ENCODE peak calls at places on chromosomes 13 and 19, in eight cellular contexts. V is choroid plexus epithelial cell; I is naive thymus-derived CD8-positive, alpha-beta T cell; P is iPS DF 19.7; X is amniotic stem cell; N is tibial nerve; B is activated naive CD8-positive, alpha-beta T cell treated with anti-CD3 and anti-CD28 coated beads, Interleukin-2, amount 50 U/mL, for 24 hours; Y is kidney. D is an unnamed sample.

GRCh38 chr19:54299126-54299498 is 13.9 kb downstream of the LILRA5 start:
- DNase-seq in I (no peak), N (no peak), P (no peak), B (no peak), Y (no peak), X (no peak), V (no peak), D (no peak)

GRCh38 chr13:59771272-59771671 is 392.5 kb downstream of the DIAPH3 start:
- DNase-seq in I (no peak), B (no peak), P (no peak), Y (no peak), X (no peak), N (no peak), V (peak; percentile 59), D (no peak)

GRCh38 chr19:13115936-13116281 is 631 bp downstream of the TRMT1 start:
- DNase-seq in P (no peak), I (no peak), X (no peak), N (no peak), B (no peak), V (no peak), Y (no peak), D (no peak)

GRCh38 chr13:27708325-27708724 is 84.0 kb upstream of the GSX1 start:
- DNase-seq in X (no peak), I (no peak), Y (no peak), N (no peak), P (no peak), V (no peak), B (no peak), D (no peak)

GRCh38 chr13:39073983-39074382 is 35.7 kb downstream of the NHLRC3 start:
- DNase-seq in I (no peak), B (no peak), N (no peak), V (no peak), P (no peak), X (no peak), Y (no peak), D (no peak)

GRCh38 chr19:13026478-13026999 is 31.3 kb downstream of the NFIX start:
- DNase-seq in P (no peak), N (no peak), B (no peak), I (no peak), Y (no peak), V (no peak), X (no peak), D (no peak)

GRCh38 chr13:114286808-114287207 is 5.4 kb downstream of the UPF3A start:
- DNase-seq in X (peak; percentile 28), I (no peak), Y (no peak), P (no peak), N (no peak), B (no peak), V (peak; percentile 28), D (no peak)

GRCh38 chr19:13817615-13818371 is 22.6 kb downstream of the ZSWIM4 start:
- DNase-seq in X (no peak), Y (no peak), N (no peak), V (no peak), P (peak; percentile 96), I (peak; percentile 53), B (no peak), D (no peak)

GRCh38 chr13:48641404-48641803 is 12.3 kb upstream of the CYSLTR2 start:
- DNase-seq in N (no peak), X (no peak), Y (no peak), V (no peak), B (no peak), I (no peak), P (no peak), D (no peak)

GRCh38 chr13:80572308-80572676 is 231.4 kb upstream of the SPRY2 start:
- DNase-seq in V (no peak), X (no peak), B (no peak), N (no peak), I (no peak), Y (no peak), P (no peak), D (no peak)

GRCh38 chr13:99386911-99387788 is 80.0 kb upstream of the GPR183 start:
- DNase-seq in I (peak; percentile 85), Y (no peak), V (peak; percentile 37), N (peak; percentile 46), X (no peak), P (no peak), B (peak; percentile 96), D (no peak)

GRCh38 chr13:98960331-98961203 is 17.3 kb downstream of the DOCK9 start:
- DNase-seq in V (no peak), N (no peak), Y (no peak), B (no peak), I (no peak), P (no peak), X (no peak), D (no peak)

GRCh38 chr19:4372630-4373367 is 27.5 kb downstream of the SH3GL1 start:
- DNase-seq in Y (peak; percentile 73), X (no peak), V (no peak), P (no peak), I (no peak), N (no peak), B (no peak), D (no peak)

GRCh38 chr19:23415561-23416191 is 20.4 kb upstream of the ZNF91 start:
- DNase-seq in X (no peak), B (peak; percentile 14), Y (no peak), P (peak; percentile 77), V (peak; percentile 35), I (no peak), N (no peak), D (no peak)

GRCh38 chr13:85287528-85287927 is 511.7 kb downstream of the SLITRK6 start:
- DNase-seq in P (no peak), X (no peak), N (no peak), Y (no peak), I (no peak), B (no peak), V (no peak), D (no peak)

GRCh38 chr19:5040544-5041167 is 71.7 kb downstream of the KDM4B start:
- DNase-seq in V (no peak), X (no peak), B (no peak), N (no peak), P (no peak), Y (no peak), I (no peak), D (no peak)

GRCh38 chr19:42961119-42961518 is 24.1 kb upstream of the PSG7 start:
- DNase-seq in N (no peak), Y (no peak), P (no peak), B (no peak), V (no peak), I (no peak), X (no peak), D (no peak)

D was measured in breast epithelium.